ENCODE peak calls at places on chromosomes 6 and 20, in five cellular contexts. A is RPMI8226, D is SHP77, E is amniotic stem cell, F is NCI-H1105 treated with DMSO at 0.1 percent for 48 hours. L is an unnamed sample.

GRCh38 chr6:106823732-106824351 is 150.7 kb downstream of the CD24 start:
- DNase-seq in D (no peak), F (no peak), E (no peak), A (no peak), L (no peak)

GRCh38 chr6:37173573-37174195 is 3.7 kb downstream of the PIM1 start:
- DNase-seq in D (no peak), E (no peak), F (no peak), A (no peak), L (no peak)

GRCh38 chr20:7667194-7667593 is 273.1 kb downstream of the HAO1 start:
- DNase-seq in F (no peak), A (no peak), D (no peak), E (no peak), L (no peak)

GRCh38 chr6:164419099-164419498 is 890.3 kb downstream of the C6orf118 start:
- DNase-seq in F (no peak), E (no peak), D (no peak), A (no peak), L (no peak)

GRCh38 chr6:128713461-128713860 is 169.5 kb upstream of the LAMA2 start:
- DNase-seq in D (no peak), E (no peak), F (no peak), A (no peak), L (peak; percentile 26)

GRCh38 chr20:50680106-50680960 is 11.0 kb downstream of the RIPOR3 start:
- DNase-seq in E (no peak), D (no peak), F (no peak), A (no peak), L (no peak)

GRCh38 chr20:37727247-37727956 is 33.6 kb downstream of the CTNNBL1 start:
- DNase-seq in A (no peak), D (no peak), E (no peak), F (no peak), L (no peak)

GRCh38 chr6:35522660-35523658 is 10.3 kb upstream of the TULP1 start:
- DNase-seq in D (peak; percentile 43), E (peak; percentile 41), A (peak; percentile 58), F (peak; percentile 53), L (peak; percentile 15)

GRCh38 chr6:27157461-27158315 is 89.8 kb upstream of the PRSS16 start:
- DNase-seq in D (no peak), F (peak; percentile 79), A (peak; percentile 85), E (peak; percentile 40), L (no peak)

GRCh38 chr20:53346266-53346665 is 247.4 kb downstream of the ZNF217 start:
- DNase-seq in A (no peak), F (no peak), E (no peak), D (no peak), L (no peak)

GRCh38 chr6:15500901-15501805 is 161.7 kb downstream of the DTNBP1 start:
- DNase-seq in A (no peak), D (no peak), E (no peak), F (no peak), L (no peak)

GRCh38 chr6:53960311-53960710 is 150.9 kb upstream of the MLIP start:
- DNase-seq in D (no peak), F (no peak), E (no peak), A (no peak), L (no peak)

GRCh38 chr6:113776998-113777397 is 80.1 kb upstream of the MARCKS start:
- DNase-seq in A (no peak), D (no peak), E (no peak), F (no peak), L (no peak)

GRCh38 chr6:90436403-90436802 is 139.8 kb upstream of the BACH2 start:
- DNase-seq in D (no peak), E (no peak), A (no peak), F (no peak), L (no peak)

GRCh38 chr20:1953616-1954015 is 40.2 kb downstream of the PDYN start:
- DNase-seq in A (no peak), D (no peak), E (no peak), F (no peak), L (no peak)

GRCh38 chr6:148653138-148653776 is 93.6 kb upstream of the UST start:
- DNase-seq in E (no peak), D (no peak), F (peak; percentile 8), A (peak; percentile 14), L (no peak)

GRCh38 chr6:148776321-148776966 is 29.6 kb downstream of the UST start:
- DNase-seq in D (no peak), F (no peak), A (peak; percentile 40), E (no peak), L (peak; percentile 34)

L was measured in non-pigmented ciliary epithelial cell.